ENCODE peak calls at places on chromosomes 2 and 18, in six cellular contexts. A is GM10248, M is kidney glomerular epithelial cell, G is NCI-H345, H is tibial nerve, L is IMR-90. Y is an unnamed sample.

GRCh38 chr18:76994086-76994654 is 138.4 kb downstream of the MBP start:
- DNase-seq in A (no peak), M (no peak), G (no peak), H (no peak), L (peak), Y (no peak)

GRCh38 chr2:32005371-32005976 is 5.3 kb downstream of the MEMO1 start:
- DNase-seq in A (no peak), M (no peak), G (no peak), H (no peak), L (no peak), Y (no peak)

GRCh38 chr2:138752231-138752956 is 27.8 kb downstream of the NXPH2 start:
- DNase-seq in A (no peak), M (no peak), G (no peak), H (no peak), L (peak), Y (no peak)

GRCh38 chr2:227890495-227891079 is 19.2 kb downstream of the DAW1 start:
- DNase-seq in A (peak), M (peak), G (peak), H (no peak), L (peak), Y (peak)

GRCh38 chr2:241900251-241901017 is 30.9 kb downstream of the RTP5 start:
- DNase-seq in A (no peak), M (no peak), G (no peak), H (no peak), L (no peak), Y (no peak)

GRCh38 chr2:42193722-42194187 is 24.6 kb downstream of the EML4 start:
- DNase-seq in A (no peak), M (no peak), G (no peak), H (no peak), L (peak), Y (no peak)

GRCh38 chr2:8215159-8215863 is 466.5 kb upstream of the ID2 start:
- DNase-seq in A (no peak), M (peak), G (no peak), H (no peak), L (no peak), Y (no peak)

GRCh38 chr2:2026252-2026831 is 282.0 kb upstream of the PXDN start:
- DNase-seq in A (no peak), M (no peak), G (no peak), H (no peak), L (no peak), Y (peak)

GRCh38 chr2:74584088-74584645 is 29.6 kb downstream of the DOK1 start:
- DNase-seq in A (peak), M (peak), G (no peak), H (no peak), L (peak), Y (no peak)

GRCh38 chr2:26979761-26980160 is 9.3 kb downstream of the MAPRE3 start:
- DNase-seq in A (no peak), M (no peak), G (no peak), H (no peak), L (peak), Y (no peak)

GRCh38 chr18:79809482-79810192 is 11.9 kb downstream of the KCNG2 start:
- DNase-seq in A (no peak), M (no peak), G (no peak), H (no peak), L (no peak), Y (no peak)

GRCh38 chr2:164690361-164690760 is 69.1 kb upstream of the GRB14 start:
- DNase-seq in A (no peak), M (no peak), G (no peak), H (no peak), L (no peak), Y (no peak)

GRCh38 chr18:38751897-38752296 is 1186.3 kb upstream of the CELF4 start:
- DNase-seq in A (peak), M (peak), G (no peak), H (no peak), L (no peak), Y (no peak)

GRCh38 chr18:59748628-59749360 is 51.6 kb upstream of the CCBE1 start:
- DNase-seq in A (no peak), M (peak), G (no peak), H (no peak), L (peak), Y (no peak)

GRCh38 chr2:140835079-140835478 is 1295.7 kb downstream of the LRP1B start:
- DNase-seq in A (no peak), M (no peak), G (no peak), H (no peak), L (no peak), Y (no peak)

GRCh38 chr2:95296036-95296435 is 1.1 kb upstream of the KCNIP3 start:
- DNase-seq in A (no peak), M (no peak), G (peak), H (no peak), L (no peak), Y (no peak)

GRCh38 chr18:41558744-41559143 is 396.3 kb upstream of the PIK3C3 start:
- DNase-seq in A (no peak), M (no peak), G (no peak), H (no peak), L (no peak), Y (no peak)

GRCh38 chr2:75561566-75562512 is 1.1 kb upstream of the EVA1A start:
- DNase-seq in A (no peak), M (peak), G (no peak), H (no peak), L (peak), Y (no peak)

GRCh38 chr18:78939105-78939504 is 40.5 kb upstream of the SALL3 start:
- DNase-seq in A (no peak), M (no peak), G (no peak), H (no peak), L (no peak), Y (no peak)

GRCh38 chr2:5473596-5473995 is 218.6 kb upstream of the SOX11 start:
- DNase-seq in A (no peak), M (no peak), G (no peak), H (no peak), L (no peak), Y (no peak)

GRCh38 chr2:3279236-3279960 is 98.2 kb downstream of the EIPR1 start:
- DNase-seq in A (no peak), M (no peak), G (no peak), H (no peak), L (no peak), Y (no peak)

GRCh38 chr2:196170202-196170680 is 1.1 kb downstream of the STK17B start:
- DNase-seq in A (no peak), M (peak), G (peak), H (no peak), L (peak), Y (peak)

GRCh38 chr2:58553937-58554336 is 312.8 kb upstream of the FANCL start:
- DNase-seq in A (no peak), M (no peak), G (no peak), H (no peak), L (no peak), Y (no peak)

GRCh38 chr2:212723226-212723625 is 184.6 kb upstream of the ERBB4 start:
- DNase-seq in A (peak), M (peak), G (no peak), H (no peak), L (peak), Y (no peak)

GRCh38 chr18:13912601-13913000 is 2.7 kb downstream of the MC2R start:
- DNase-seq in A (no peak), M (no peak), G (no peak), H (no peak), L (no peak), Y (no peak)

GRCh38 chr2:8540552-8541055 is 141.3 kb upstream of the ID2 start:
- DNase-seq in A (no peak), M (no peak), G (no peak), H (no peak), L (no peak), Y (no peak)